ENCODE peak calls at places on chromosomes 1 and 21, in seven cellular contexts. One of them, this sample, is unnamed.

GRCh38 chr1:80565416-80565815 is 1235.3 kb upstream of the ADGRL2 start:
- DNase-seq in SJSA1: no peak
- DNase-seq in upper lobe of right lung: no peak
- DNase-seq in heart left ventricle: no peak
- DNase-seq in mesendoderm: no peak
- DNase-seq in brain microvascular endothelial cell: no peak
- DNase-seq in SK-N-MC: no peak
- DNase-seq in this sample: no peak

GRCh38 chr1:20578721-20579380 is 10.0 kb upstream of the CDA start:
- DNase-seq in SJSA1: no peak
- DNase-seq in upper lobe of right lung: no peak
- DNase-seq in heart left ventricle: no peak
- DNase-seq in mesendoderm: no peak
- DNase-seq in brain microvascular endothelial cell: peak
- DNase-seq in SK-N-MC: no peak
- DNase-seq in this sample: no peak

GRCh38 chr1:147919881-147920280 is 8.3 kb upstream of the GPR89B start:
- DNase-seq in SJSA1: no peak
- DNase-seq in upper lobe of right lung: no peak
- DNase-seq in heart left ventricle: no peak
- DNase-seq in mesendoderm: no peak
- DNase-seq in brain microvascular endothelial cell: no peak
- DNase-seq in SK-N-MC: no peak
- DNase-seq in this sample: no peak

GRCh38 chr1:212290608-212291007 is 5.4 kb downstream of the PPP2R5A start:
- DNase-seq in SJSA1: no peak
- DNase-seq in upper lobe of right lung: no peak
- DNase-seq in heart left ventricle: no peak
- DNase-seq in mesendoderm: no peak
- DNase-seq in brain microvascular endothelial cell: no peak
- DNase-seq in SK-N-MC: no peak
- DNase-seq in this sample: no peak

GRCh38 chr1:67856921-67857320 is 23.7 kb upstream of the GNG12 start:
- DNase-seq in SJSA1: no peak
- DNase-seq in upper lobe of right lung: no peak
- DNase-seq in heart left ventricle: no peak
- DNase-seq in mesendoderm: no peak
- DNase-seq in brain microvascular endothelial cell: no peak
- DNase-seq in SK-N-MC: no peak
- DNase-seq in this sample: no peak

GRCh38 chr1:3442901-3443300 is 11.6 kb upstream of the ARHGEF16 start:
- DNase-seq in SJSA1: no peak
- DNase-seq in upper lobe of right lung: no peak
- DNase-seq in heart left ventricle: no peak
- DNase-seq in mesendoderm: no peak
- DNase-seq in brain microvascular endothelial cell: no peak
- DNase-seq in SK-N-MC: no peak
- DNase-seq in this sample: no peak

GRCh38 chr1:225460021-225460736 is 32.3 kb upstream of the LBR start:
- DNase-seq in SJSA1: no peak
- DNase-seq in upper lobe of right lung: no peak
- DNase-seq in heart left ventricle: no peak
- DNase-seq in mesendoderm: no peak
- DNase-seq in brain microvascular endothelial cell: no peak
- DNase-seq in SK-N-MC: no peak
- DNase-seq in this sample: no peak

GRCh38 chr1:11984121-11984520 is 3.9 kb downstream of the MFN2 start:
- DNase-seq in SJSA1: no peak
- DNase-seq in upper lobe of right lung: no peak
- DNase-seq in heart left ventricle: no peak
- DNase-seq in mesendoderm: no peak
- DNase-seq in brain microvascular endothelial cell: no peak
- DNase-seq in SK-N-MC: no peak
- DNase-seq in this sample: no peak

GRCh38 chr1:119771016-119771415 is 2.3 kb upstream of the HMGCS2 start:
- DNase-seq in SJSA1: no peak
- DNase-seq in upper lobe of right lung: no peak
- DNase-seq in heart left ventricle: peak
- DNase-seq in mesendoderm: peak
- DNase-seq in brain microvascular endothelial cell: no peak
- DNase-seq in SK-N-MC: no peak
- DNase-seq in this sample: peak

GRCh38 chr1:66351913-66352312 is 182.0 kb upstream of the SGIP1 start:
- DNase-seq in SJSA1: no peak
- DNase-seq in upper lobe of right lung: no peak
- DNase-seq in heart left ventricle: no peak
- DNase-seq in mesendoderm: peak
- DNase-seq in brain microvascular endothelial cell: no peak
- DNase-seq in SK-N-MC: no peak
- DNase-seq in this sample: no peak

GRCh38 chr1:2875677-2876531 is 74.4 kb upstream of the TTC34 start:
- DNase-seq in SJSA1: no peak
- DNase-seq in upper lobe of right lung: no peak
- DNase-seq in heart left ventricle: peak
- DNase-seq in mesendoderm: no peak
- DNase-seq in brain microvascular endothelial cell: no peak
- DNase-seq in SK-N-MC: no peak
- DNase-seq in this sample: peak

GRCh38 chr1:74480068-74480467 is 32.3 kb downstream of the LRRC53 start:
- DNase-seq in SJSA1: no peak
- DNase-seq in upper lobe of right lung: no peak
- DNase-seq in heart left ventricle: no peak
- DNase-seq in mesendoderm: no peak
- DNase-seq in brain microvascular endothelial cell: no peak
- DNase-seq in SK-N-MC: no peak
- DNase-seq in this sample: no peak

GRCh38 chr1:229480500-229480899 is 27.6 kb downstream of the NUP133 start:
- DNase-seq in SJSA1: no peak
- DNase-seq in upper lobe of right lung: no peak
- DNase-seq in heart left ventricle: no peak
- DNase-seq in mesendoderm: peak
- DNase-seq in brain microvascular endothelial cell: no peak
- DNase-seq in SK-N-MC: no peak
- DNase-seq in this sample: no peak

GRCh38 chr1:99170516-99170915 is 93.8 kb upstream of the PLPPR4 start:
- DNase-seq in SJSA1: peak
- DNase-seq in upper lobe of right lung: no peak
- DNase-seq in heart left ventricle: no peak
- DNase-seq in mesendoderm: no peak
- DNase-seq in brain microvascular endothelial cell: no peak
- DNase-seq in SK-N-MC: no peak
- DNase-seq in this sample: no peak

GRCh38 chr21:35226302-35226701 is 177.2 kb upstream of the RUNX1 start:
- DNase-seq in SJSA1: no peak
- DNase-seq in upper lobe of right lung: no peak
- DNase-seq in heart left ventricle: no peak
- DNase-seq in mesendoderm: no peak
- DNase-seq in brain microvascular endothelial cell: no peak
- DNase-seq in SK-N-MC: no peak
- DNase-seq in this sample: no peak

GRCh38 chr1:113903496-113904291 is 905 bp downstream of the AP4B1 start:
- DNase-seq in SJSA1: peak
- DNase-seq in upper lobe of right lung: no peak
- DNase-seq in heart left ventricle: no peak
- DNase-seq in mesendoderm: no peak
- DNase-seq in brain microvascular endothelial cell: no peak
- DNase-seq in SK-N-MC: no peak
- DNase-seq in this sample: no peak

GRCh38 chr1:47694011-47694890 is 256.4 kb downstream of the FOXD2 start:
- DNase-seq in SJSA1: no peak
- DNase-seq in upper lobe of right lung: peak
- DNase-seq in heart left ventricle: no peak
- DNase-seq in mesendoderm: no peak
- DNase-seq in brain microvascular endothelial cell: no peak
- DNase-seq in SK-N-MC: no peak
- DNase-seq in this sample: no peak

GRCh38 chr21:41759214-41759840 is 7.5 kb downstream of the RIPK4 start:
- DNase-seq in SJSA1: peak
- DNase-seq in upper lobe of right lung: no peak
- DNase-seq in heart left ventricle: no peak
- DNase-seq in mesendoderm: no peak
- DNase-seq in brain microvascular endothelial cell: no peak
- DNase-seq in SK-N-MC: no peak
- DNase-seq in this sample: no peak

GRCh38 chr21:41755934-41756773 is 10.7 kb downstream of the RIPK4 start:
- DNase-seq in SJSA1: no peak
- DNase-seq in upper lobe of right lung: no peak
- DNase-seq in heart left ventricle: no peak
- DNase-seq in mesendoderm: no peak
- DNase-seq in brain microvascular endothelial cell: no peak
- DNase-seq in SK-N-MC: no peak
- DNase-seq in this sample: no peak

GRCh38 chr21:41760411-41760810 is 6.4 kb downstream of the RIPK4 start:
- DNase-seq in SJSA1: no peak
- DNase-seq in upper lobe of right lung: no peak
- DNase-seq in heart left ventricle: no peak
- DNase-seq in mesendoderm: no peak
- DNase-seq in brain microvascular endothelial cell: no peak
- DNase-seq in SK-N-MC: no peak
- DNase-seq in this sample: no peak

GRCh38 chr21:41759926-41760325 is 6.9 kb downstream of the RIPK4 start:
- DNase-seq in SJSA1: no peak
- DNase-seq in upper lobe of right lung: no peak
- DNase-seq in heart left ventricle: no peak
- DNase-seq in mesendoderm: no peak
- DNase-seq in brain microvascular endothelial cell: no peak
- DNase-seq in SK-N-MC: no peak
- DNase-seq in this sample: no peak

DNA sequence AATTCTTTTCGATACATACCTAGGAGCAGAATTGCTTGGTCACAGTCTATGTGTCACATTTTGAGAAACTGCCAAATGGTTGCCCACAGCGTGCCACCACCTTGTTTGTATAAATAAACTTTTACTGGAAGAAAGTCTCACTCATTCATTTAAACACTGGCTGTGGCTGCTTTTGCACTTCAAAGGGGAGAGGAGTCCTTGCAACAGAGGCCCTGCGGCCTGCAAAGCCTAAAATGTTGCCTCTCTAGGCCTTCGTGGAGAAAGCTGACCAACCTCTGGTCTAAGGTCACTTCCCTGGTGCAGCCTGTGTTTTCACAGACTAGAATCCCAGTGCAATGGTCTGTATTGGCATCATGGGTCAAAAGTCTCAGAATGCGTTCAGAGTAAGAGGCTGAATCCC is 8.3 kb downstream of the RIPK4 start:
- DNase-seq in SJSA1: peak
- DNase-seq in upper lobe of right lung: no peak
- DNase-seq in heart left ventricle: no peak
- DNase-seq in mesendoderm: no peak
- DNase-seq in brain microvascular endothelial cell: no peak
- DNase-seq in SK-N-MC: no peak
- DNase-seq in this sample: no peak
- H3K27ac ChIP-seq in SJSA1: peak
- H3K27ac ChIP-seq in upper lobe of right lung: no peak
- H3K27ac ChIP-seq in heart left ventricle: no peak
- H3K27ac ChIP-seq in mesendoderm: no peak
- H3K27ac ChIP-seq in brain microvascular endothelial cell: no peak
- H3K27ac ChIP-seq in SK-N-MC: no peak
- H3K27ac ChIP-seq in this sample: no peak

GRCh38 chr1:15708486-15709137 is 24.5 kb downstream of the PLEKHM2 start:
- DNase-seq in SJSA1: no peak
- DNase-seq in upper lobe of right lung: no peak
- DNase-seq in heart left ventricle: no peak
- DNase-seq in mesendoderm: no peak
- DNase-seq in brain microvascular endothelial cell: no peak
- DNase-seq in SK-N-MC: no peak
- DNase-seq in this sample: no peak

GRCh38 chr1:15705184-15705566 is 21.1 kb downstream of the PLEKHM2 start:
- DNase-seq in SJSA1: no peak
- DNase-seq in upper lobe of right lung: no peak
- DNase-seq in heart left ventricle: no peak
- DNase-seq in mesendoderm: no peak
- DNase-seq in brain microvascular endothelial cell: no peak
- DNase-seq in SK-N-MC: no peak
- DNase-seq in this sample: no peak

GRCh38 chr1:15707239-15707940 is 23.3 kb downstream of the PLEKHM2 start:
- DNase-seq in SJSA1: no peak
- DNase-seq in upper lobe of right lung: no peak
- DNase-seq in heart left ventricle: no peak
- DNase-seq in mesendoderm: no peak
- DNase-seq in brain microvascular endothelial cell: no peak
- DNase-seq in SK-N-MC: no peak
- DNase-seq in this sample: no peak

GRCh38 chr1:15704526-15705183 is 20.5 kb downstream of the PLEKHM2 start:
- DNase-seq in SJSA1: no peak
- DNase-seq in upper lobe of right lung: no peak
- DNase-seq in heart left ventricle: no peak
- DNase-seq in mesendoderm: no peak
- DNase-seq in brain microvascular endothelial cell: no peak
- DNase-seq in SK-N-MC: no peak
- DNase-seq in this sample: no peak

DNA sequence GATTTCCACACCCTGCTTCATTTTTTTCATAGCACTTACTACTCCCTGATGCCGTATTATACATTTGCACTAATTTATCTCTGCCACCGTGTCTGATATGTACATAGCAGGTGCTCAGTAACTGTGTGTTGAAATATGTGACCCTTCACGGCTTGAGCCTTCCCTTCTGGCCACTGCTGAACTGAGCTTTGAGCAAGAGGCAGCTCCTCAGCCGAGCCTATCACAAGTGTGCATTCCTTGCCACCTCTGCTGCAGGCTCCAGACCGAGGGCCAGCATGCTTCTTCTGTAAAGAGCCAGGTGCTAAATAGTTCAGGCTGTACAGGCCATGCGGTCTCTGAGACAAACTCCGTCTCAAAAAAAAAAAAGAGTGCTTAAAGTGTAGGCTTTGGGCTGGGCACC is 22.6 kb downstream of the PLEKHM2 start:
- DNase-seq in SJSA1: no peak
- DNase-seq in upper lobe of right lung: peak
- DNase-seq in heart left ventricle: no peak
- DNase-seq in mesendoderm: no peak
- DNase-seq in brain microvascular endothelial cell: no peak
- DNase-seq in SK-N-MC: no peak
- DNase-seq in this sample: no peak
- H3K27ac ChIP-seq in SJSA1: no peak
- H3K27ac ChIP-seq in upper lobe of right lung: peak
- H3K27ac ChIP-seq in heart left ventricle: no peak
- H3K27ac ChIP-seq in mesendoderm: no peak
- H3K27ac ChIP-seq in brain microvascular endothelial cell: no peak
- H3K27ac ChIP-seq in SK-N-MC: no peak
- H3K27ac ChIP-seq in this sample: peak

GRCh38 chr1:167635941-167636340 is 5.9 kb downstream of the RCSD1 start:
- DNase-seq in SJSA1: no peak
- DNase-seq in upper lobe of right lung: no peak
- DNase-seq in heart left ventricle: no peak
- DNase-seq in mesendoderm: no peak
- DNase-seq in brain microvascular endothelial cell: no peak
- DNase-seq in SK-N-MC: no peak
- DNase-seq in this sample: no peak
- H3K27ac ChIP-seq in SJSA1: no peak
- H3K27ac ChIP-seq in upper lobe of right lung: no peak
- H3K27ac ChIP-seq in heart left ventricle: peak
- H3K27ac ChIP-seq in mesendoderm: no peak
- H3K27ac ChIP-seq in brain microvascular endothelial cell: no peak
- H3K27ac ChIP-seq in SK-N-MC: no peak
- H3K27ac ChIP-seq in this sample: peak

DNA sequence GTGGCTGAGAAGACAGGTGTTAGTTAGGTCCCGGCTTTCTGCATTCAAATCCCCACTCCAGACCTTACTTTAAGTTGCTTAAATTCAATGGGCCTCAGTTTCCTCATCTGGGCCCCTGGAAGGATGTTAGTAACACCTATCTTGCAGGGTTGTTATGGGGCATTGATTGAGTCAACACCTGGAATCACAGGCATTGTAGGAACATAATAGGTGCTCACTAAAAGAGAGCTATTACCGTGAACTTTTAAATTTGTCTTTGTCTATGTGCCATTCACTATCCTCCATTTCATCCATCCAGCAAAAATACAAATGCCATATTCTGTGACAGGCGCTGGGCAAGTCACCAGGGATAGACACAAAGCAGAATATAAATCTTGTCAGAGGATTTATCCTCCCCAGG is 10.5 kb upstream of the MAPKAPK2 start:
- DNase-seq in SJSA1: no peak
- DNase-seq in upper lobe of right lung: no peak
- DNase-seq in heart left ventricle: no peak
- DNase-seq in mesendoderm: no peak
- DNase-seq in brain microvascular endothelial cell: no peak
- DNase-seq in SK-N-MC: no peak
- DNase-seq in this sample: no peak
- H3K27ac ChIP-seq in SJSA1: peak
- H3K27ac ChIP-seq in upper lobe of right lung: peak
- H3K27ac ChIP-seq in heart left ventricle: peak
- H3K27ac ChIP-seq in mesendoderm: no peak
- H3K27ac ChIP-seq in brain microvascular endothelial cell: peak
- H3K27ac ChIP-seq in SK-N-MC: no peak
- H3K27ac ChIP-seq in this sample: peak

This sample was measured in left ventricle myocardium inferior.